ENCODE peak calls at places on chromosomes 7 and 10, in five cellular contexts. One of them, this sample, is unnamed.

GRCh38 chr10:125231116-125231812 is 70.9 kb upstream of the CTBP2 start:
- DNase-seq in adrenal gland: peak
- DNase-seq in Caki2: peak
- DNase-seq in right lobe of liver: no peak
- DNase-seq in NCI-H1436 treated with DMSO at 0.1 percent for 48 hours: no peak
- DNase-seq in this sample: no peak

GRCh38 chr7:135481600-135481979 is 28.3 kb downstream of the CNOT4 start:
- DNase-seq in adrenal gland: no peak
- DNase-seq in Caki2: no peak
- DNase-seq in right lobe of liver: no peak
- DNase-seq in NCI-H1436 treated with DMSO at 0.1 percent for 48 hours: no peak
- DNase-seq in this sample: no peak

GRCh38 chr7:6235029-6235627 is 37.3 kb downstream of the CYTH3 start:
- DNase-seq in adrenal gland: no peak
- DNase-seq in Caki2: no peak
- DNase-seq in right lobe of liver: no peak
- DNase-seq in NCI-H1436 treated with DMSO at 0.1 percent for 48 hours: no peak
- DNase-seq in this sample: no peak

GRCh38 chr7:2985866-2986265 is 57.8 kb downstream of the CARD11 start:
- DNase-seq in adrenal gland: no peak
- DNase-seq in Caki2: no peak
- DNase-seq in right lobe of liver: no peak
- DNase-seq in NCI-H1436 treated with DMSO at 0.1 percent for 48 hours: no peak
- DNase-seq in this sample: no peak

GRCh38 chr10:323651-324293 is 188.5 kb downstream of the ZMYND11 start:
- DNase-seq in adrenal gland: peak
- DNase-seq in Caki2: peak
- DNase-seq in right lobe of liver: no peak
- DNase-seq in NCI-H1436 treated with DMSO at 0.1 percent for 48 hours: no peak
- DNase-seq in this sample: no peak

GRCh38 chr7:124033807-124034753 is 1.2 kb upstream of the TMEM229A start:
- DNase-seq in adrenal gland: no peak
- DNase-seq in Caki2: no peak
- DNase-seq in right lobe of liver: no peak
- DNase-seq in NCI-H1436 treated with DMSO at 0.1 percent for 48 hours: no peak
- DNase-seq in this sample: no peak

GRCh38 chr7:107660381-107661080 is at the start of gene SLC26A4:
- DNase-seq in adrenal gland: no peak
- DNase-seq in Caki2: no peak
- DNase-seq in right lobe of liver: no peak
- DNase-seq in NCI-H1436 treated with DMSO at 0.1 percent for 48 hours: no peak
- DNase-seq in this sample: no peak

GRCh38 chr10:100621360-100622205 is 85.8 kb downstream of the HIF1AN start:
- DNase-seq in adrenal gland: no peak
- DNase-seq in Caki2: no peak
- DNase-seq in right lobe of liver: no peak
- DNase-seq in NCI-H1436 treated with DMSO at 0.1 percent for 48 hours: no peak
- DNase-seq in this sample: no peak

GRCh38 chr7:32216759-32217158 is 146.6 kb upstream of the PDE1C start:
- DNase-seq in adrenal gland: no peak
- DNase-seq in Caki2: no peak
- DNase-seq in right lobe of liver: no peak
- DNase-seq in NCI-H1436 treated with DMSO at 0.1 percent for 48 hours: no peak
- DNase-seq in this sample: no peak

GRCh38 chr10:17026686-17027485 is 102.7 kb downstream of the CUBN start:
- DNase-seq in adrenal gland: no peak
- DNase-seq in Caki2: no peak
- DNase-seq in right lobe of liver: no peak
- DNase-seq in NCI-H1436 treated with DMSO at 0.1 percent for 48 hours: no peak
- DNase-seq in this sample: no peak

GRCh38 chr7:124101173-124101768 is 68.4 kb upstream of the TMEM229A start:
- DNase-seq in adrenal gland: peak
- DNase-seq in Caki2: no peak
- DNase-seq in right lobe of liver: no peak
- DNase-seq in NCI-H1436 treated with DMSO at 0.1 percent for 48 hours: no peak
- DNase-seq in this sample: no peak

GRCh38 chr10:113060221-113061053 is 110.4 kb downstream of the TCF7L2 start:
- DNase-seq in adrenal gland: peak
- DNase-seq in Caki2: no peak
- DNase-seq in right lobe of liver: no peak
- DNase-seq in NCI-H1436 treated with DMSO at 0.1 percent for 48 hours: no peak
- DNase-seq in this sample: no peak

GRCh38 chr7:116673504-116673865 is 1.5 kb downstream of the MET start:
- DNase-seq in adrenal gland: no peak
- DNase-seq in Caki2: no peak
- DNase-seq in right lobe of liver: no peak
- DNase-seq in NCI-H1436 treated with DMSO at 0.1 percent for 48 hours: no peak
- DNase-seq in this sample: no peak

GRCh38 chr10:60511823-60512222 is 122.1 kb upstream of the ANK3 start:
- DNase-seq in adrenal gland: no peak
- DNase-seq in Caki2: no peak
- DNase-seq in right lobe of liver: no peak
- DNase-seq in NCI-H1436 treated with DMSO at 0.1 percent for 48 hours: no peak
- DNase-seq in this sample: no peak

GRCh38 chr7:47509571-47509970 is 72.3 kb downstream of the TNS3 start:
- DNase-seq in adrenal gland: no peak
- DNase-seq in Caki2: no peak
- DNase-seq in right lobe of liver: no peak
- DNase-seq in NCI-H1436 treated with DMSO at 0.1 percent for 48 hours: no peak
- DNase-seq in this sample: no peak

GRCh38 chr10:88012627-88013026 is 149.2 kb downstream of the PTEN start:
- DNase-seq in adrenal gland: no peak
- DNase-seq in Caki2: no peak
- DNase-seq in right lobe of liver: no peak
- DNase-seq in NCI-H1436 treated with DMSO at 0.1 percent for 48 hours: no peak
- DNase-seq in this sample: no peak

GRCh38 chr7:132080967-132081668 is 495.2 kb downstream of the PLXNA4 start:
- DNase-seq in adrenal gland: no peak
- DNase-seq in Caki2: no peak
- DNase-seq in right lobe of liver: no peak
- DNase-seq in NCI-H1436 treated with DMSO at 0.1 percent for 48 hours: no peak
- DNase-seq in this sample: no peak

GRCh38 chr10:16995867-16996529 is 133.6 kb downstream of the CUBN start:
- DNase-seq in adrenal gland: no peak
- DNase-seq in Caki2: peak
- DNase-seq in right lobe of liver: no peak
- DNase-seq in NCI-H1436 treated with DMSO at 0.1 percent for 48 hours: no peak
- DNase-seq in this sample: no peak

GRCh38 chr10:97548828-97549455 is 23.6 kb upstream of the ANKRD2 start:
- DNase-seq in adrenal gland: no peak
- DNase-seq in Caki2: no peak
- DNase-seq in right lobe of liver: no peak
- DNase-seq in NCI-H1436 treated with DMSO at 0.1 percent for 48 hours: no peak
- DNase-seq in this sample: no peak

GRCh38 chr10:96947036-96947435 is 114.9 kb downstream of the LCOR start:
- DNase-seq in adrenal gland: no peak
- DNase-seq in Caki2: no peak
- DNase-seq in right lobe of liver: no peak
- DNase-seq in NCI-H1436 treated with DMSO at 0.1 percent for 48 hours: no peak
- DNase-seq in this sample: no peak

GRCh38 chr10:129035052-129035805 is 431.8 kb upstream of the MGMT start:
- DNase-seq in adrenal gland: no peak
- DNase-seq in Caki2: peak
- DNase-seq in right lobe of liver: no peak
- DNase-seq in NCI-H1436 treated with DMSO at 0.1 percent for 48 hours: no peak
- DNase-seq in this sample: no peak

GRCh38 chr7:138981332-138982203 is at the start of gene KIAA1549:
- DNase-seq in adrenal gland: peak
- DNase-seq in Caki2: peak
- DNase-seq in right lobe of liver: peak
- DNase-seq in NCI-H1436 treated with DMSO at 0.1 percent for 48 hours: no peak
- DNase-seq in this sample: peak

GRCh38 chr7:6258440-6259182 is 13.8 kb downstream of the CYTH3 start:
- DNase-seq in adrenal gland: no peak
- DNase-seq in Caki2: no peak
- DNase-seq in right lobe of liver: no peak
- DNase-seq in NCI-H1436 treated with DMSO at 0.1 percent for 48 hours: no peak
- DNase-seq in this sample: no peak

GRCh38 chr10:79159141-79159619 is 90.4 kb downstream of the ZMIZ1 start:
- DNase-seq in adrenal gland: peak
- DNase-seq in Caki2: no peak
- DNase-seq in right lobe of liver: no peak
- DNase-seq in NCI-H1436 treated with DMSO at 0.1 percent for 48 hours: no peak
- DNase-seq in this sample: no peak